ENCODE peak calls at places on chromosomes 6 and 20, in six cellular contexts. One of them, this sample, is unnamed.

GRCh38 chr6:89590133-89590532 is 48.4 kb downstream of the LYRM2 start:
- DNase-seq in CD8-positive, alpha-beta memory T cell: no peak
- DNase-seq in cardiac muscle cell: no peak
- DNase-seq in stimulated activated CD4-positive, alpha-beta T cell treated with anti-CD3 and anti-CD28 coated beads, Interleukin-15, amount 100 ng/mL, for 1 hour: no peak
- DNase-seq in lung: no peak
- DNase-seq in NCI-H2081: no peak
- DNase-seq in this sample: no peak

GRCh38 chr20:62660768-62661167 is 18.5 kb downstream of the SLCO4A1 start:
- DNase-seq in NCI-H2081: no peak
- DNase-seq in cardiac muscle cell: no peak
- DNase-seq in lung: no peak
- DNase-seq in stimulated activated CD4-positive, alpha-beta T cell treated with anti-CD3 and anti-CD28 coated beads, Interleukin-15, amount 100 ng/mL, for 1 hour: no peak
- DNase-seq in CD8-positive, alpha-beta memory T cell: no peak
- DNase-seq in this sample: no peak

GRCh38 chr20:10770753-10771152 is 97.0 kb upstream of the JAG1 start:
- DNase-seq in cardiac muscle cell: no peak
- DNase-seq in CD8-positive, alpha-beta memory T cell: no peak
- DNase-seq in stimulated activated CD4-positive, alpha-beta T cell treated with anti-CD3 and anti-CD28 coated beads, Interleukin-15, amount 100 ng/mL, for 1 hour: no peak
- DNase-seq in lung: no peak
- DNase-seq in NCI-H2081: no peak
- DNase-seq in this sample: no peak

GRCh38 chr20:44011251-44011940 is 96.7 kb downstream of the TOX2 start:
- DNase-seq in lung: no peak
- DNase-seq in NCI-H2081: no peak
- DNase-seq in stimulated activated CD4-positive, alpha-beta T cell treated with anti-CD3 and anti-CD28 coated beads, Interleukin-15, amount 100 ng/mL, for 1 hour: no peak
- DNase-seq in cardiac muscle cell: no peak
- DNase-seq in CD8-positive, alpha-beta memory T cell: no peak
- DNase-seq in this sample: no peak

GRCh38 chr20:48959902-48960550 is 38.5 kb downstream of the ARFGEF2 start:
- DNase-seq in NCI-H2081: no peak
- DNase-seq in cardiac muscle cell: no peak
- DNase-seq in stimulated activated CD4-positive, alpha-beta T cell treated with anti-CD3 and anti-CD28 coated beads, Interleukin-15, amount 100 ng/mL, for 1 hour: no peak
- DNase-seq in lung: no peak
- DNase-seq in CD8-positive, alpha-beta memory T cell: no peak
- DNase-seq in this sample: no peak

GRCh38 chr6:35087361-35088280 is 53.5 kb downstream of the TCP11 start:
- DNase-seq in CD8-positive, alpha-beta memory T cell: no peak
- DNase-seq in stimulated activated CD4-positive, alpha-beta T cell treated with anti-CD3 and anti-CD28 coated beads, Interleukin-15, amount 100 ng/mL, for 1 hour: no peak
- DNase-seq in cardiac muscle cell: no peak
- DNase-seq in lung: no peak
- DNase-seq in NCI-H2081: no peak
- DNase-seq in this sample: no peak

GRCh38 chr6:135498178-135498841 is 770 bp upstream of the AHI1 start:
- DNase-seq in NCI-H2081: peak; percentile 30
- DNase-seq in CD8-positive, alpha-beta memory T cell: peak; percentile 84
- DNase-seq in lung: peak; percentile 78
- DNase-seq in stimulated activated CD4-positive, alpha-beta T cell treated with anti-CD3 and anti-CD28 coated beads, Interleukin-15, amount 100 ng/mL, for 1 hour: peak; percentile 19
- DNase-seq in cardiac muscle cell: peak; percentile 53
- DNase-seq in this sample: peak; percentile 67

GRCh38 chr6:108904731-108905130 is 56.5 kb downstream of the ARMC2 start:
- DNase-seq in cardiac muscle cell: no peak
- DNase-seq in stimulated activated CD4-positive, alpha-beta T cell treated with anti-CD3 and anti-CD28 coated beads, Interleukin-15, amount 100 ng/mL, for 1 hour: no peak
- DNase-seq in NCI-H2081: no peak
- DNase-seq in CD8-positive, alpha-beta memory T cell: no peak
- DNase-seq in lung: no peak
- DNase-seq in this sample: no peak

GRCh38 chr6:48111143-48111506 is at the start of gene PTCHD4:
- DNase-seq in lung: no peak
- DNase-seq in cardiac muscle cell: no peak
- DNase-seq in stimulated activated CD4-positive, alpha-beta T cell treated with anti-CD3 and anti-CD28 coated beads, Interleukin-15, amount 100 ng/mL, for 1 hour: no peak
- DNase-seq in NCI-H2081: peak; percentile 69
- DNase-seq in CD8-positive, alpha-beta memory T cell: no peak
- DNase-seq in this sample: no peak

GRCh38 chr6:31308050-31308844 is 36.4 kb upstream of the HLA-C start:
- DNase-seq in NCI-H2081: no peak
- DNase-seq in CD8-positive, alpha-beta memory T cell: peak; percentile 84
- DNase-seq in lung: peak; percentile 89
- DNase-seq in stimulated activated CD4-positive, alpha-beta T cell treated with anti-CD3 and anti-CD28 coated beads, Interleukin-15, amount 100 ng/mL, for 1 hour: peak; percentile 52
- DNase-seq in cardiac muscle cell: no peak
- DNase-seq in this sample: no peak

GRCh38 chr6:138597336-138597735 is 98.0 kb upstream of the NHSL1 start:
- DNase-seq in NCI-H2081: no peak
- DNase-seq in stimulated activated CD4-positive, alpha-beta T cell treated with anti-CD3 and anti-CD28 coated beads, Interleukin-15, amount 100 ng/mL, for 1 hour: no peak
- DNase-seq in lung: no peak
- DNase-seq in CD8-positive, alpha-beta memory T cell: no peak
- DNase-seq in cardiac muscle cell: no peak
- DNase-seq in this sample: no peak

GRCh38 chr6:138540468-138540867 is 41.2 kb upstream of the NHSL1 start:
- DNase-seq in NCI-H2081: no peak
- DNase-seq in lung: no peak
- DNase-seq in stimulated activated CD4-positive, alpha-beta T cell treated with anti-CD3 and anti-CD28 coated beads, Interleukin-15, amount 100 ng/mL, for 1 hour: no peak
- DNase-seq in cardiac muscle cell: peak; percentile 68
- DNase-seq in CD8-positive, alpha-beta memory T cell: no peak
- DNase-seq in this sample: no peak

GRCh38 chr6:127561660-127562059 is 15.3 kb upstream of the C6orf58 start:
- DNase-seq in NCI-H2081: no peak
- DNase-seq in stimulated activated CD4-positive, alpha-beta T cell treated with anti-CD3 and anti-CD28 coated beads, Interleukin-15, amount 100 ng/mL, for 1 hour: no peak
- DNase-seq in cardiac muscle cell: no peak
- DNase-seq in lung: no peak
- DNase-seq in CD8-positive, alpha-beta memory T cell: no peak
- DNase-seq in this sample: no peak

GRCh38 chr20:41469868-41470267 is 103.2 kb upstream of the EMILIN3 start:
- DNase-seq in lung: no peak
- DNase-seq in CD8-positive, alpha-beta memory T cell: no peak
- DNase-seq in stimulated activated CD4-positive, alpha-beta T cell treated with anti-CD3 and anti-CD28 coated beads, Interleukin-15, amount 100 ng/mL, for 1 hour: no peak
- DNase-seq in NCI-H2081: no peak
- DNase-seq in cardiac muscle cell: no peak
- DNase-seq in this sample: no peak

GRCh38 chr6:168116446-168116974 is 37.5 kb upstream of the FRMD1 start:
- DNase-seq in stimulated activated CD4-positive, alpha-beta T cell treated with anti-CD3 and anti-CD28 coated beads, Interleukin-15, amount 100 ng/mL, for 1 hour: no peak
- DNase-seq in NCI-H2081: no peak
- DNase-seq in cardiac muscle cell: no peak
- DNase-seq in CD8-positive, alpha-beta memory T cell: no peak
- DNase-seq in lung: no peak
- DNase-seq in this sample: no peak

GRCh38 chr20:38764563-38765355 is 16.5 kb downstream of the ACTR5 start:
- DNase-seq in NCI-H2081: no peak
- DNase-seq in lung: no peak
- DNase-seq in stimulated activated CD4-positive, alpha-beta T cell treated with anti-CD3 and anti-CD28 coated beads, Interleukin-15, amount 100 ng/mL, for 1 hour: peak; percentile 31
- DNase-seq in cardiac muscle cell: no peak
- DNase-seq in CD8-positive, alpha-beta memory T cell: no peak
- DNase-seq in this sample: no peak

GRCh38 chr20:45968801-45969711 is 2.9 kb downstream of the ZNF335 start:
- DNase-seq in NCI-H2081: no peak
- DNase-seq in lung: no peak
- DNase-seq in CD8-positive, alpha-beta memory T cell: no peak
- DNase-seq in cardiac muscle cell: no peak
- DNase-seq in stimulated activated CD4-positive, alpha-beta T cell treated with anti-CD3 and anti-CD28 coated beads, Interleukin-15, amount 100 ng/mL, for 1 hour: no peak
- DNase-seq in this sample: no peak

This sample was measured in NCI-H2227 treated with DMSO at 0.1 percent for 48 hours.